ENCODE peak calls at places on chromosomes 6 and 20, in eight cellular contexts. W, S, Q, R, H, E, V and Y are unnamed samples.

GRCh38 chr6:8130399-8130798 is 28.1 kb upstream of the EEF1E1 start:
- DNase-seq in W (peak; percentile 21), S (no peak), Q (no peak), R (no peak), H (no peak), E (peak; percentile 16), V (no peak), Y (no peak)

GRCh38 chr6:38185244-38185643 is 365.7 kb downstream of the ZFAND3 start:
- DNase-seq in W (no peak), S (no peak), Q (no peak), R (no peak), H (no peak), E (no peak), V (no peak), Y (no peak)

GRCh38 chr20:48219306-48219705 is 434.0 kb upstream of the SULF2 start:
- DNase-seq in W (no peak), S (no peak), Q (no peak), R (no peak), H (no peak), E (no peak), V (no peak), Y (no peak)

GRCh38 chr6:39217177-39217864 is 12.0 kb downstream of the KCNK5 start:
- DNase-seq in W (no peak), S (no peak), Q (no peak), R (no peak), H (no peak), E (no peak), V (no peak), Y (no peak)

GRCh38 chr6:48087448-48087847 is 23.5 kb downstream of the PTCHD4 start:
- DNase-seq in W (peak; percentile 77), S (no peak), Q (no peak), R (no peak), H (no peak), E (no peak), V (no peak), Y (no peak)

GRCh38 chr6:125229080-125229479 is 72.7 kb downstream of the HDDC2 start:
- DNase-seq in W (peak; percentile 46), S (no peak), Q (no peak), R (no peak), H (no peak), E (no peak), V (no peak), Y (no peak)

GRCh38 chr6:14270925-14271791 is 153.6 kb downstream of the CD83 start:
- DNase-seq in W (peak; percentile 95), S (no peak), Q (no peak), R (peak; percentile 96), H (peak; percentile 68), E (peak; percentile 7), V (no peak), Y (no peak)

GRCh38 chr6:62615366-62616015 is 329.5 kb upstream of the KHDRBS2 start:
- DNase-seq in W (no peak), S (no peak), Q (no peak), R (no peak), H (no peak), E (no peak), V (no peak), Y (no peak)

GRCh38 chr6:169799474-169799926 is 48.1 kb downstream of the ERMARD start:
- DNase-seq in W (no peak), S (no peak), Q (no peak), R (no peak), H (no peak), E (no peak), V (no peak), Y (no peak)

GRCh38 chr20:33835773-33836172 is 24.6 kb downstream of the CHMP4B start:
- DNase-seq in W (peak; percentile 42), S (no peak), Q (no peak), R (no peak), H (no peak), E (no peak), V (no peak), Y (no peak)

GRCh38 chr20:33840759-33841438 is 29.8 kb downstream of the CHMP4B start:
- DNase-seq in W (no peak), S (no peak), Q (peak; percentile 47), R (no peak), H (no peak), E (no peak), V (no peak), Y (no peak)

GRCh38 chr20:33839591-33839990 is 28.4 kb downstream of the CHMP4B start:
- DNase-seq in W (no peak), S (no peak), Q (no peak), R (no peak), H (no peak), E (no peak), V (no peak), Y (no peak)

GRCh38 chr20:33837096-33837830 is 26.1 kb downstream of the CHMP4B start:
- DNase-seq in W (no peak), S (no peak), Q (peak; percentile 68), R (no peak), H (no peak), E (no peak), V (no peak), Y (no peak)

GRCh38 chr20:33838035-33838864 is 27.1 kb downstream of the CHMP4B start:
- DNase-seq in W (no peak), S (no peak), Q (peak; percentile 74), R (no peak), H (no peak), E (no peak), V (no peak), Y (no peak)
- TF ChIP-seq CTCF in W (no peak), S (no peak), Q (peak; percentile 63), R (no peak), H (no peak), E (no peak), V (no peak), Y (peak; percentile 32)

GRCh38 chr6:110741517-110741916 is 73.8 kb downstream of the CDK19 start:
- DNase-seq in W (no peak), S (no peak), Q (no peak), R (no peak), H (no peak), E (no peak), V (no peak), Y (no peak)

DNA sequence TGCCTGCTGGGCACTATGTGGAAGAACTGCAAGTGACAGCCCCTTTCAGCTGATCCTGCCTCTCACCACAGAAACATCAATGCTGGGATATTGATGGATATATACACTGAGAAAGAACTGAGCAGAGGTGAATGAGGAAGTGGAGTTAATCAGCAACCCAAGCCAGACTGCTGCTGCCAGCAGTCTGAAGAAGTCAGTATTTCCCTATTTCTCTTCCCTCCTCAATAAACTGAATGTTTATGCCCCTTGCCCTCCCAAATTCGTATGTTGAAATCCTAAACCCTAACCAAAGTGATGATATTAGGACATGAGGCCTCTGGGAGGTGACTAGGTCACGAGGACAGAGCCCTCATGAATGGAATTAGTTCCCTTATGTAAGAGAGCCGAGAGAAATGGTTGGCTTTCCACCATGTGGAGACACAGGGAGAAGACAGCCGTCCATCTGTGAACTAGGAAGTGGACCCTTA is 76.3 kb downstream of the CDK19 start:
- DNase-seq in W (no peak), S (no peak), Q (no peak), R (no peak), H (no peak), E (no peak), V (no peak), Y (no peak)
- TF ChIP-seq CTCF in W (no peak), S (no peak), Q (no peak), R (no peak), H (no peak), E (no peak), V (no peak), Y (no peak)

DNA sequence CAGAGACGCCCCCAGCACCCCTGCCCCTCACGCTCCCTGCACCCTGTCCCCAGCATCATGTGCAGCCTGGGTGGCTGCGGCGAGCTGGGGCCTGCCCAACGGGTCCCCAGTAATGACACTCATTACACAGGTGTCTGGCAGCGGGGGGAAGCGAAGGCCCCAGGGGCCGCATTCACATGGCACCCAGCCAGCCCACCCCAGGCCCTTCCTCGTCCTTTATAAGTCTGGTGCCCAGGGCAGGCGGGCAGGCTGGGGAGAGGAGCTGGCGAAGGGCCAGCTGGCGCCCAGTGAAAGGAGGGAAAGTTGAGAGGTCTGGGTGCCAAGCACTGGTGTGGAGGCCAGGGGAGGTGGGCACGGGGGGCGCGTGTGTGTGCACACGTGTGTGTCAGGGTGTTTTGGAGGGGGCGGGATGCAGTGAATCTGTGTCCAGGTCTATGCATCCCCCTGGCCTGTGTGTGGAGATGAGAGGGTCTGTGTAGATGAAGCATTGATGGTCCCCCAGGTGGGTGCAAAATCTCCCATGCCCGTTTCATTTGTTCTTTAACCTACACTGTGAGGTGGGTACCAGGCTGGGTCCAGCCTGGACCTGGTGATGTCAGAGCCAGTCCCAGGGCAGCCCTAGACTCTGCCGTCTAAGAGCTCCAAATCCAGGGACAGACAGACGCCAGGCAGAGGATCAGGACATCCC is 105.3 kb downstream of the CEBPB start:
- DNase-seq in W (no peak), S (no peak), Q (no peak), R (peak; percentile 80), H (no peak), E (no peak), V (no peak), Y (no peak)
- TF ChIP-seq CTCF in W (no peak), S (no peak), Q (no peak), R (no peak), H (no peak), E (no peak), V (no peak), Y (no peak)

GRCh38 chr6:33967966-33968724 is 164.3 kb upstream of the MLN start:
- DNase-seq in W (no peak), S (no peak), Q (no peak), R (peak; percentile 63), H (no peak), E (no peak), V (no peak), Y (no peak)
- TF ChIP-seq CTCF in W (peak; percentile 21), S (no peak), Q (peak; percentile 1), R (peak; percentile 40), H (no peak), E (peak; percentile 25), V (no peak), Y (no peak)

GRCh38 chr20:10423735-10424134 is 10.3 kb downstream of the MKKS start:
- DNase-seq in W (no peak), S (no peak), Q (no peak), R (no peak), H (no peak), E (no peak), V (no peak), Y (no peak)

GRCh38 chr20:10429443-10429981 is 4.5 kb downstream of the MKKS start:
- DNase-seq in W (no peak), S (no peak), Q (no peak), R (no peak), H (no peak), E (no peak), V (no peak), Y (no peak)

GRCh38 chr20:10430000-10430466 is 4.0 kb downstream of the MKKS start:
- DNase-seq in W (no peak), S (no peak), Q (no peak), R (no peak), H (no peak), E (no peak), V (no peak), Y (no peak)

GRCh38 chr20:10428008-10428407 is 6.0 kb downstream of the MKKS start:
- DNase-seq in W (no peak), S (no peak), Q (no peak), R (no peak), H (no peak), E (no peak), V (no peak), Y (no peak)

GRCh38 chr20:10427060-10427692 is 6.8 kb downstream of the MKKS start:
- DNase-seq in W (peak; percentile 79), S (peak; percentile 49), Q (peak; percentile 57), R (no peak), H (peak; percentile 26), E (no peak), V (no peak), Y (peak; percentile 31)
- TF ChIP-seq CTCF in W (peak; percentile 88), S (peak; percentile 60), Q (peak; percentile 86), R (peak; percentile 95), H (peak; percentile 88), E (peak; percentile 68), V (peak; percentile 86), Y (peak; percentile 76)

GRCh38 chr20:54726687-54727086 is 251.3 kb downstream of the DOK5 start:
- DNase-seq in W (no peak), S (no peak), Q (peak; percentile 80), R (no peak), H (no peak), E (no peak), V (no peak), Y (no peak)
- TF ChIP-seq CTCF in W (no peak), S (no peak), Q (peak; percentile 85), R (no peak), H (no peak), E (no peak), V (no peak), Y (no peak)